ENCODE peak calls at places on chromosomes 13 and 19, in eight cellular contexts. One of them, this sample, is unnamed.
A peak's percentile ranks its signal among the peaks of the same experiment; 100 is the strongest.

GRCh38 chr13:97200081-97200942 is 21.8 kb upstream of the MBNL2 start:
- DNase-seq in PC-3: no peak
- DNase-seq in Peyer's patch: no peak
- DNase-seq in cardiac muscle cell: no peak
- DNase-seq in AG04450: no peak
- DNase-seq in ascending aorta: no peak
- DNase-seq in A549: no peak
- DNase-seq in testis: no peak
- DNase-seq in this sample: no peak

GRCh38 chr19:43525836-43526771 is 897 bp downstream of the ETHE1 start:
- DNase-seq in PC-3: peak; percentile 18
- DNase-seq in Peyer's patch: peak; percentile 48
- DNase-seq in cardiac muscle cell: no peak
- DNase-seq in AG04450: no peak
- DNase-seq in ascending aorta: no peak
- DNase-seq in A549: no peak
- DNase-seq in testis: no peak
- DNase-seq in this sample: peak; percentile 43

GRCh38 chr19:53608381-53608780 is 23.4 kb upstream of the DPRX start:
- DNase-seq in PC-3: no peak
- DNase-seq in Peyer's patch: no peak
- DNase-seq in cardiac muscle cell: no peak
- DNase-seq in AG04450: no peak
- DNase-seq in ascending aorta: no peak
- DNase-seq in A549: no peak
- DNase-seq in testis: no peak
- DNase-seq in this sample: no peak

GRCh38 chr19:38740252-38740592 is 4.1 kb downstream of the CAPN12 start:
- DNase-seq in PC-3: no peak
- DNase-seq in Peyer's patch: no peak
- DNase-seq in cardiac muscle cell: no peak
- DNase-seq in AG04450: no peak
- DNase-seq in ascending aorta: no peak
- DNase-seq in A549: no peak
- DNase-seq in testis: no peak
- DNase-seq in this sample: no peak

GRCh38 chr13:20411638-20412342 is 113.9 kb downstream of the CRYL1 start:
- DNase-seq in PC-3: no peak
- DNase-seq in Peyer's patch: peak; percentile 26
- DNase-seq in cardiac muscle cell: no peak
- DNase-seq in AG04450: no peak
- DNase-seq in ascending aorta: no peak
- DNase-seq in A549: no peak
- DNase-seq in testis: no peak
- DNase-seq in this sample: no peak

GRCh38 chr19:10965398-10965797 is 4.6 kb downstream of the SMARCA4 start:
- DNase-seq in PC-3: no peak
- DNase-seq in Peyer's patch: no peak
- DNase-seq in cardiac muscle cell: no peak
- DNase-seq in AG04450: no peak
- DNase-seq in ascending aorta: no peak
- DNase-seq in A549: no peak
- DNase-seq in testis: no peak
- DNase-seq in this sample: no peak

GRCh38 chr13:39612023-39612637 is 9.1 kb upstream of the LHFPL6 start:
- DNase-seq in PC-3: peak; percentile 78
- DNase-seq in Peyer's patch: peak; percentile 66
- DNase-seq in cardiac muscle cell: peak; percentile 84
- DNase-seq in AG04450: peak; percentile 43
- DNase-seq in ascending aorta: peak; percentile 86
- DNase-seq in A549: peak; percentile 7
- DNase-seq in testis: peak; percentile 94
- DNase-seq in this sample: no peak

GRCh38 chr13:108816381-108816780 is 187.0 kb downstream of the MYO16 start:
- DNase-seq in PC-3: no peak
- DNase-seq in Peyer's patch: no peak
- DNase-seq in cardiac muscle cell: peak; percentile 36
- DNase-seq in AG04450: no peak
- DNase-seq in ascending aorta: no peak
- DNase-seq in A549: no peak
- DNase-seq in testis: no peak
- DNase-seq in this sample: no peak

GRCh38 chr13:109385161-109385560 is 401.2 kb downstream of the IRS2 start:
- DNase-seq in PC-3: no peak
- DNase-seq in Peyer's patch: no peak
- DNase-seq in cardiac muscle cell: peak; percentile 14
- DNase-seq in AG04450: no peak
- DNase-seq in ascending aorta: no peak
- DNase-seq in A549: no peak
- DNase-seq in testis: no peak
- DNase-seq in this sample: no peak

GRCh38 chr13:84985860-84986259 is 813.4 kb downstream of the SLITRK6 start:
- DNase-seq in PC-3: no peak
- DNase-seq in Peyer's patch: no peak
- DNase-seq in cardiac muscle cell: no peak
- DNase-seq in AG04450: no peak
- DNase-seq in ascending aorta: no peak
- DNase-seq in A549: no peak
- DNase-seq in testis: no peak
- DNase-seq in this sample: no peak

GRCh38 chr13:33003458-33004019 is 12.7 kb upstream of the KL start:
- DNase-seq in PC-3: no peak
- DNase-seq in Peyer's patch: no peak
- DNase-seq in cardiac muscle cell: no peak
- DNase-seq in AG04450: no peak
- DNase-seq in ascending aorta: no peak
- DNase-seq in A549: no peak
- DNase-seq in testis: no peak
- DNase-seq in this sample: no peak

GRCh38 chr19:9407827-9408226 is 27.5 kb downstream of the ZNF266 start:
- DNase-seq in PC-3: no peak
- DNase-seq in Peyer's patch: no peak
- DNase-seq in cardiac muscle cell: no peak
- DNase-seq in AG04450: no peak
- DNase-seq in ascending aorta: no peak
- DNase-seq in A549: no peak
- DNase-seq in testis: no peak
- DNase-seq in this sample: no peak

GRCh38 chr19:9413240-9413954 is 22.0 kb downstream of the ZNF266 start:
- DNase-seq in PC-3: no peak
- DNase-seq in Peyer's patch: no peak
- DNase-seq in cardiac muscle cell: no peak
- DNase-seq in AG04450: no peak
- DNase-seq in ascending aorta: no peak
- DNase-seq in A549: no peak
- DNase-seq in testis: no peak
- DNase-seq in this sample: no peak
- H3K9me3 ChIP-seq in PC-3: peaks cover 80% of the 10 kb centered on the region
- H3K9me3 ChIP-seq in Peyer's patch: peaks cover 57% of the 10 kb centered on the region
- H3K9me3 ChIP-seq in cardiac muscle cell: peaks cover 15% of the 10 kb centered on the region
- H3K9me3 ChIP-seq in AG04450: peaks cover 63% of the 10 kb centered on the region
- H3K9me3 ChIP-seq in ascending aorta: peaks cover 73% of the 10 kb centered on the region
- H3K9me3 ChIP-seq in A549: peaks cover 74% of the 10 kb centered on the region
- H3K9me3 ChIP-seq in testis: no peaks in the 10 kb centered on the region
- H3K9me3 ChIP-seq in this sample: peaks cover 98% of the 10 kb centered on the region

GRCh38 chr19:58007285-58007684 is 4.7 kb upstream of the ZNF606 start:
- DNase-seq in PC-3: no peak
- DNase-seq in Peyer's patch: no peak
- DNase-seq in cardiac muscle cell: no peak
- DNase-seq in AG04450: no peak
- DNase-seq in ascending aorta: no peak
- DNase-seq in A549: no peak
- DNase-seq in testis: no peak
- DNase-seq in this sample: no peak

GRCh38 chr19:58003153-58003828 is 671 bp upstream of the ZNF606 start:
- DNase-seq in PC-3: no peak
- DNase-seq in Peyer's patch: no peak
- DNase-seq in cardiac muscle cell: no peak
- DNase-seq in AG04450: no peak
- DNase-seq in ascending aorta: no peak
- DNase-seq in A549: no peak
- DNase-seq in testis: peak; percentile 44
- DNase-seq in this sample: no peak

GRCh38 chr19:58000677-58001076 is 1.9 kb downstream of the ZNF606 start:
- DNase-seq in PC-3: no peak
- DNase-seq in Peyer's patch: no peak
- DNase-seq in cardiac muscle cell: no peak
- DNase-seq in AG04450: no peak
- DNase-seq in ascending aorta: no peak
- DNase-seq in A549: no peak
- DNase-seq in testis: no peak
- DNase-seq in this sample: no peak

GRCh38 chr19:58001895-58002369 is 688 bp downstream of the ZNF606 start:
- DNase-seq in PC-3: no peak
- DNase-seq in Peyer's patch: no peak
- DNase-seq in cardiac muscle cell: no peak
- DNase-seq in AG04450: no peak
- DNase-seq in ascending aorta: no peak
- DNase-seq in A549: no peak
- DNase-seq in testis: no peak
- DNase-seq in this sample: no peak

DNA sequence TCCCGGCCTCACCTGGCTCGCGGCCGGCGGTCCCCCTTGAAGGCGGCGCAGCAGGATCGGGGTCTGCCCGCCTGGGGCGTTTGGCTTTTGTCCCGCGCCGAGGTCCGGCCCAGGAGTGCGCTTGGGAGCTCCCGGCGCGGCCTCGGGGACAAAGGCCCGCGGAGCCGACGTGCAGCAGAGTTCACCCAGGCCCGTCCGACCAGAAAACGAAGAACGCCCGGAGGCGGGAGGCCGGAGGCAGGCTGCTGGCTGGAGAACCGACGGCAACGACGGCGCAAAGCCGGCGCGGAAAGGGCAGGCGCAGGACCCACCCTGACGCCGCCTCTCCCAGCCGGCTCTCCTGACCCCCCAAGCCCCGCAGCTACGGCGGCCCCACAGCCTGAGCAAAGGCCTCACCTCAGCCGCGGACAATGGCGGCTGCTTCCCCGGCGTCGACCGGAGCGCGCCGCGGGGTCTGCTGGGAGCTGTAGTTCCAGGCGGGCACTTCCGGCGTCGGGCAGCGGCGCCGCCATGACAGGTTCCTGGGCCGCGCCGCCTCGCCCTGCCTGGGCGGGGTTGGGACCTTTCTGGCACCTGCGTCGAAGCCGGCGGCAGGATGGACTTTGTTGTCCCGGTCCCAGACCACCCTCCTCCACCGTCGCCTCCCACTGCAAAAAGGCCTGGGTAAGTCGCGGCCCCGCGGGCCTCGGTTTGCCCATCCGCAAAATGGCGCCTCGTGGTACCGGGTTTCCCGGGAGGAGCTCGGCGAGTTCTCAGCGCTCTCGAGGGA is at the start of gene ZNF606:
- DNase-seq in PC-3: peak; percentile 81
- DNase-seq in Peyer's patch: peak; percentile 81
- DNase-seq in cardiac muscle cell: peak; percentile 94
- DNase-seq in AG04450: peak; percentile 44
- DNase-seq in ascending aorta: peak; percentile 90
- DNase-seq in A549: peak; percentile 87
- DNase-seq in testis: peak; percentile 94
- DNase-seq in this sample: peak; percentile 90
- H3K9me3 ChIP-seq in PC-3: peaks cover 74% of the 10 kb centered on the region
- H3K9me3 ChIP-seq in Peyer's patch: peaks cover 42% of the 10 kb centered on the region
- H3K9me3 ChIP-seq in cardiac muscle cell: no peaks in the 10 kb centered on the region
- H3K9me3 ChIP-seq in AG04450: peaks cover 80% of the 10 kb centered on the region
- H3K9me3 ChIP-seq in ascending aorta: peaks cover 53% of the 10 kb centered on the region
- H3K9me3 ChIP-seq in A549: peaks cover 95% of the 10 kb centered on the region
- H3K9me3 ChIP-seq in testis: no peaks in the 10 kb centered on the region
- H3K9me3 ChIP-seq in this sample: peaks cover 72% of the 10 kb centered on the region

GRCh38 chr19:50427318-50427925 is 5.3 kb upstream of the MYBPC2 start:
- DNase-seq in PC-3: no peak
- DNase-seq in Peyer's patch: no peak
- DNase-seq in cardiac muscle cell: no peak
- DNase-seq in AG04450: no peak
- DNase-seq in ascending aorta: no peak
- DNase-seq in A549: no peak
- DNase-seq in testis: no peak
- DNase-seq in this sample: no peak
- H3K9me3 ChIP-seq in PC-3: no peaks in the 10 kb centered on the region
- H3K9me3 ChIP-seq in Peyer's patch: no peaks in the 10 kb centered on the region
- H3K9me3 ChIP-seq in cardiac muscle cell: no peaks in the 10 kb centered on the region
- H3K9me3 ChIP-seq in AG04450: no peaks in the 10 kb centered on the region
- H3K9me3 ChIP-seq in ascending aorta: no peaks in the 10 kb centered on the region
- H3K9me3 ChIP-seq in A549: no peaks in the 10 kb centered on the region
- H3K9me3 ChIP-seq in testis: no peaks in the 10 kb centered on the region
- H3K9me3 ChIP-seq in this sample: no peaks in the 10 kb centered on the region

GRCh38 chr19:6999938-7000732 is 21.1 kb downstream of the MBD3L2B start:
- DNase-seq in PC-3: no peak
- DNase-seq in Peyer's patch: no peak
- DNase-seq in cardiac muscle cell: no peak
- DNase-seq in AG04450: no peak
- DNase-seq in ascending aorta: no peak
- DNase-seq in A549: no peak
- DNase-seq in testis: no peak
- DNase-seq in this sample: no peak

GRCh38 chr19:6995054-6995453 is 26.2 kb downstream of the MBD3L2B start:
- DNase-seq in PC-3: no peak
- DNase-seq in Peyer's patch: no peak
- DNase-seq in cardiac muscle cell: no peak
- DNase-seq in AG04450: no peak
- DNase-seq in ascending aorta: no peak
- DNase-seq in A549: no peak
- DNase-seq in testis: no peak
- DNase-seq in this sample: no peak

GRCh38 chr19:6996810-6997209 is 24.4 kb downstream of the MBD3L2B start:
- DNase-seq in PC-3: no peak
- DNase-seq in Peyer's patch: no peak
- DNase-seq in cardiac muscle cell: no peak
- DNase-seq in AG04450: no peak
- DNase-seq in ascending aorta: no peak
- DNase-seq in A549: no peak
- DNase-seq in testis: no peak
- DNase-seq in this sample: no peak

GRCh38 chr19:7000816-7001215 is 20.4 kb downstream of the MBD3L2B start:
- DNase-seq in PC-3: no peak
- DNase-seq in Peyer's patch: no peak
- DNase-seq in cardiac muscle cell: no peak
- DNase-seq in AG04450: no peak
- DNase-seq in ascending aorta: no peak
- DNase-seq in A549: no peak
- DNase-seq in testis: no peak
- DNase-seq in this sample: no peak

DNA sequence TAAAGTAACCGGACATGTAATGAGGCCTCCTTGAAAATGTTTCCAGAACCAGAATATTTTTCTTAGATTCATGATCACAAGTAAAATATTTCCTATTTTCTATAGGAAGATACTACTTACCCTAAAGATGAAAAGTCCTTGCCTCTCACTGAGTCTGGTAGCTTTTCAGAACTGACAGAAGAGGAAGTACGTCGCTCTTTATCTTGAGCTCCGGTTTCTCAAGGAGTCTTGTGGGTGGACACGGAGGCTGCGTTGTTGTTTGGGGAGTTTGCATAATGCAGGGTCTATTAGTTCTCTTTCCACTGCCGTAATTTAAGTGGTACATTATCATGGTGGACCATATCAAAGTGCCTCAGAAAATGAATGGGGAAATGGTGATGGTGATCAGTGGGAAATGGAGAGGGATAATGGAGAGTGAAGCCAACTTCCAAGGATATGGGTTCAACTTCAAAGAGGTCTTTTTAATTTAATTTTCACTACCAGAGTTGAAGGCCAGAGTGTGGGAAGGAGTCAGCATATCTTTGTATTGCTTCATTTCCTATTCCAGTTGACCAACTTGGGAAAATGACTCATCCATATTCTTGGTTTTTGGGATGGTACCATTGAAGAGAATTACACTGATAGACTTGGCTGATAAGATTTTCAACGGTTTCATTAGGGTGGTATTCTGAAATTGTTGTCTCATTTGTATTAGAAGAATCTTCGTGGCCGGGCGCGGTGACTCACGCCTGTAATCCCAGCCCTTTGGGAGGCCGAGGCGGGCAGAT is 23.4 kb downstream of the MBD3L2B start:
- DNase-seq in PC-3: peak; percentile 20
- DNase-seq in Peyer's patch: no peak
- DNase-seq in cardiac muscle cell: peak; percentile 57
- DNase-seq in AG04450: no peak
- DNase-seq in ascending aorta: no peak
- DNase-seq in A549: no peak
- DNase-seq in testis: no peak
- DNase-seq in this sample: no peak
- H3K9me3 ChIP-seq in PC-3: no peaks in the 10 kb centered on the region
- H3K9me3 ChIP-seq in Peyer's patch: no peaks in the 10 kb centered on the region
- H3K9me3 ChIP-seq in cardiac muscle cell: no peaks in the 10 kb centered on the region
- H3K9me3 ChIP-seq in AG04450: peaks cover 33% of the 10 kb centered on the region
- H3K9me3 ChIP-seq in ascending aorta: no peaks in the 10 kb centered on the region
- H3K9me3 ChIP-seq in A549: no peaks in the 10 kb centered on the region
- H3K9me3 ChIP-seq in testis: no peaks in the 10 kb centered on the region
- H3K9me3 ChIP-seq in this sample: no peaks in the 10 kb centered on the region